ENCODE peak calls at places on chromosomes 5 and 9, in ten cellular contexts. E, Z, S, W, J, N, X, K, L and Q are unnamed samples.

GRCh38 chr9:120393386-120394057 is 186.4 kb downstream of the CDK5RAP2 start:
- DNase-seq in E (no peak), Z (peak; percentile 33), S (no peak), W (peak; percentile 33), J (no peak), N (no peak), X (no peak), K (no peak), L (peak; percentile 42), Q (no peak)

GRCh38 chr9:14661421-14662059 is 31.7 kb downstream of the ZDHHC21 start:
- DNase-seq in E (no peak), Z (no peak), S (no peak), W (no peak), J (no peak), N (no peak), X (no peak), K (no peak), L (no peak), Q (no peak)

GRCh38 chr9:2043881-2044462 is 28.8 kb downstream of the SMARCA2 start:
- DNase-seq in E (no peak), Z (no peak), S (no peak), W (no peak), J (no peak), N (no peak), X (no peak), K (no peak), L (no peak), Q (no peak)

GRCh38 chr9:123957168-123957721 is 27.3 kb upstream of the DENND1A start:
- DNase-seq in E (no peak), Z (no peak), S (no peak), W (no peak), J (no peak), N (no peak), X (no peak), K (no peak), L (no peak), Q (no peak)

GRCh38 chr9:128916204-128916603 is 4.6 kb upstream of the PHYHD1 start:
- DNase-seq in E (no peak), Z (no peak), S (peak; percentile 82), W (no peak), J (no peak), N (no peak), X (no peak), K (peak; percentile 64), L (no peak), Q (no peak)

GRCh38 chr9:93131599-93132286 is 2.3 kb downstream of the NINJ1 start:
- DNase-seq in E (no peak), Z (no peak), S (no peak), W (no peak), J (no peak), N (no peak), X (no peak), K (no peak), L (no peak), Q (no peak)

GRCh38 chr9:135251331-135251761 is 163.9 kb downstream of the OLFM1 start:
- DNase-seq in E (no peak), Z (no peak), S (peak; percentile 29), W (no peak), J (no peak), N (no peak), X (no peak), K (no peak), L (no peak), Q (no peak)

GRCh38 chr9:129597355-129598088 is 23.4 kb downstream of the C9orf50 start:
- DNase-seq in E (peak; percentile 88), Z (no peak), S (peak; percentile 81), W (no peak), J (no peak), N (peak; percentile 77), X (no peak), K (peak; percentile 80), L (no peak), Q (no peak)

GRCh38 chr5:43874772-43875171 is 271.8 kb downstream of the NNT start:
- DNase-seq in E (no peak), Z (peak; percentile 88), S (peak; percentile 32), W (no peak), J (no peak), N (no peak), X (no peak), K (no peak), L (no peak), Q (no peak)

GRCh38 chr5:153222956-153223355 is 267.5 kb upstream of the GRIA1 start:
- DNase-seq in E (no peak), Z (no peak), S (no peak), W (no peak), J (no peak), N (no peak), X (no peak), K (no peak), L (no peak), Q (no peak)

GRCh38 chr9:38281917-38282316 is 110.6 kb upstream of the ALDH1B1 start:
- DNase-seq in E (no peak), Z (no peak), S (no peak), W (no peak), J (no peak), N (no peak), X (no peak), K (no peak), L (no peak), Q (no peak)

GRCh38 chr9:129252937-129253819 is 75.1 kb upstream of the IER5L start:
- DNase-seq in E (no peak), Z (no peak), S (peak; percentile 82), W (peak; percentile 75), J (no peak), N (no peak), X (peak; percentile 64), K (peak; percentile 33), L (peak; percentile 36), Q (no peak)

GRCh38 chr9:129884220-129885017 is 49.2 kb downstream of the USP20 start:
- DNase-seq in E (peak; percentile 89), Z (peak; percentile 72), S (peak; percentile 94), W (peak; percentile 46), J (peak; percentile 93), N (peak; percentile 96), X (peak; percentile 45), K (peak; percentile 89), L (peak; percentile 53), Q (no peak)

GRCh38 chr9:16429671-16430070 is 440.8 kb downstream of the BNC2 start:
- DNase-seq in E (no peak), Z (no peak), S (no peak), W (no peak), J (no peak), N (no peak), X (no peak), K (no peak), L (no peak), Q (no peak)

GRCh38 chr5:100827481-100827889 is 75.6 kb downstream of the ST8SIA4 start:
- DNase-seq in E (no peak), Z (peak; percentile 12), S (no peak), W (no peak), J (no peak), N (peak; percentile 42), X (no peak), K (no peak), L (no peak), Q (no peak)

GRCh38 chr5:84218546-84218945 is 166.1 kb downstream of the EDIL3 start:
- DNase-seq in E (no peak), Z (peak; percentile 12), S (no peak), W (no peak), J (no peak), N (no peak), X (no peak), K (no peak), L (no peak), Q (no peak)

GRCh38 chr9:132555528-132555927 is 26.9 kb upstream of the BARHL1 start:
- DNase-seq in E (no peak), Z (no peak), S (no peak), W (no peak), J (no peak), N (no peak), X (no peak), K (no peak), L (no peak), Q (no peak)

GRCh38 chr5:7851240-7851592 is 283 bp upstream of the CFAP90 start:
- DNase-seq in E (no peak), Z (no peak), S (no peak), W (no peak), J (no peak), N (no peak), X (no peak), K (no peak), L (no peak), Q (no peak)

GRCh38 chr5:148443998-148444397 is 60.2 kb downstream of the FBXO38 start:
- DNase-seq in E (peak; percentile 72), Z (peak; percentile 40), S (no peak), W (no peak), J (no peak), N (peak; percentile 74), X (no peak), K (no peak), L (no peak), Q (peak; percentile 13)

GRCh38 chr9:114016629-114017423 is 61.3 kb downstream of the AMBP start:
- DNase-seq in E (peak; percentile 17), Z (no peak), S (no peak), W (no peak), J (no peak), N (peak; percentile 10), X (no peak), K (no peak), L (no peak), Q (no peak)

GRCh38 chr5:39605145-39605544 is 180.4 kb upstream of the DAB2 start:
- DNase-seq in E (no peak), Z (no peak), S (no peak), W (no peak), J (no peak), N (no peak), X (no peak), K (no peak), L (no peak), Q (no peak)

GRCh38 chr9:130051855-130052254 is 1.9 kb upstream of the GPR107 start:
- DNase-seq in E (no peak), Z (no peak), S (no peak), W (no peak), J (no peak), N (no peak), X (no peak), K (no peak), L (no peak), Q (no peak)

GRCh38 chr9:88992556-88992955 is 1.3 kb downstream of the S1PR3 start:
- DNase-seq in E (peak; percentile 17), Z (no peak), S (no peak), W (no peak), J (no peak), N (no peak), X (no peak), K (no peak), L (no peak), Q (no peak)

GRCh38 chr5:55633574-55634203 is 78.4 kb downstream of the SLC38A9 start:
- DNase-seq in E (peak; percentile 67), Z (no peak), S (no peak), W (no peak), J (no peak), N (peak; percentile 50), X (no peak), K (no peak), L (no peak), Q (no peak)

GRCh38 chr5:93092349-93093105 is 488.5 kb downstream of the NR2F1-AS1 start:
- DNase-seq in E (no peak), Z (peak; percentile 31), S (no peak), W (no peak), J (no peak), N (no peak), X (no peak), K (no peak), L (no peak), Q (no peak)

GRCh38 chr5:142784405-142784955 is 14.3 kb downstream of the ARHGAP26 start:
- DNase-seq in E (no peak), Z (no peak), S (no peak), W (no peak), J (no peak), N (no peak), X (no peak), K (no peak), L (no peak), Q (no peak)

GRCh38 chr9:93577045-93577939 is 908 bp downstream of the PHF2 start:
- DNase-seq in E (peak; percentile 40), Z (no peak), S (no peak), W (no peak), J (no peak), N (peak; percentile 56), X (no peak), K (peak; percentile 47), L (no peak), Q (no peak)

GRCh38 chr5:8844847-8845246 is 701.0 kb downstream of the SEMA5A start:
- DNase-seq in E (no peak), Z (no peak), S (no peak), W (no peak), J (no peak), N (no peak), X (no peak), K (no peak), L (no peak), Q (no peak)